ENCODE peak calls at places on chromosomes 12 and 14, in seven cellular contexts. N is NCI-H1436; F is HAP-1; B is GM10248; C is stimulated activated effector memory CD8-positive, alpha-beta T cell treated with anti-CD3 and anti-CD28 coated beads, Interleukin-12 subunit alpha, Interleukin-12 subunit beta, amount 100 ng/mL, for 72 hours; U is DMS 273 treated with DMSO at 0.1 percent for 48 hours; O is left lung. E is an unnamed sample.
A peak's percentile ranks its signal among the peaks of the same experiment; 100 is the strongest.

GRCh38 chr14:75418779-75419768 is 8.7 kb upstream of the JDP2 start:
- DNase-seq in N (peak; percentile 14), F (peak; percentile 24), B (peak; percentile 82), C (peak; percentile 53), U (no peak), O (no peak), E (no peak)

GRCh38 chr14:94907626-94908261 is 137.8 kb upstream of the GSC start:
- DNase-seq in N (no peak), F (no peak), B (no peak), C (no peak), U (no peak), O (no peak), E (no peak)

GRCh38 chr12:98453070-98453469 is 62.3 kb upstream of the TMPO start:
- DNase-seq in N (no peak), F (no peak), B (no peak), C (peak; percentile 47), U (no peak), O (no peak), E (no peak)

GRCh38 chr12:92942905-92943304 is 13.8 kb upstream of the EEA1 start:
- DNase-seq in N (no peak), F (no peak), B (no peak), C (no peak), U (no peak), O (no peak), E (no peak)

GRCh38 chr12:123743002-123743401 is 19.1 kb upstream of the DNAH10 start:
- DNase-seq in N (no peak), F (no peak), B (no peak), C (no peak), U (no peak), O (peak; percentile 45), E (no peak)

GRCh38 chr14:61140872-61141271 is 140.3 kb downstream of the TMEM30B start:
- DNase-seq in N (no peak), F (no peak), B (no peak), C (no peak), U (no peak), O (no peak), E (no peak)

GRCh38 chr14:89236846-89237245 is 180.2 kb downstream of the FOXN3 start:
- DNase-seq in N (no peak), F (no peak), B (no peak), C (no peak), U (peak; percentile 53), O (no peak), E (no peak)

GRCh38 chr14:72155379-72155993 is 223.3 kb downstream of the RGS6 start:
- DNase-seq in N (no peak), F (no peak), B (no peak), C (no peak), U (no peak), O (no peak), E (no peak)

GRCh38 chr14:73295198-73295796 is 58.0 kb downstream of the PAPLN start:
- DNase-seq in N (peak; percentile 32), F (peak; percentile 51), B (peak; percentile 43), C (no peak), U (no peak), O (no peak), E (no peak)

GRCh38 chr12:11769723-11770514 is 120.4 kb downstream of the ETV6 start:
- DNase-seq in N (no peak), F (no peak), B (no peak), C (no peak), U (no peak), O (no peak), E (no peak)

GRCh38 chr12:23816394-23816851 is 133.0 kb downstream of the SOX5 start:
- DNase-seq in N (no peak), F (peak; percentile 55), B (no peak), C (no peak), U (no peak), O (no peak), E (no peak)

GRCh38 chr12:79677667-79678066 is 13.1 kb downstream of the PAWR start:
- DNase-seq in N (no peak), F (no peak), B (no peak), C (no peak), U (no peak), O (no peak), E (no peak)

GRCh38 chr12:106127289-106128126 is 11.2 kb downstream of the NUAK1 start:
- DNase-seq in N (no peak), F (no peak), B (no peak), C (no peak), U (no peak), O (no peak), E (no peak)

GRCh38 chr12:114064497-114064896 is 98.4 kb upstream of the RBM19 start:
- DNase-seq in N (no peak), F (no peak), B (no peak), C (no peak), U (no peak), O (no peak), E (no peak)

GRCh38 chr12:48165089-48166031 is 8.0 kb upstream of the ASB8 start:
- DNase-seq in N (peak; percentile 58), F (peak; percentile 71), B (peak; percentile 59), C (no peak), U (no peak), O (no peak), E (no peak)

GRCh38 chr12:112350593-112351592 is 31.3 kb downstream of the HECTD4 start:
- DNase-seq in N (no peak), F (no peak), B (no peak), C (no peak), U (no peak), O (no peak), E (no peak)

GRCh38 chr14:42869681-42870080 is 1263.0 kb downstream of the LRFN5 start:
- DNase-seq in N (no peak), F (no peak), B (no peak), C (no peak), U (no peak), O (no peak), E (no peak)

GRCh38 chr12:27772328-27773049 is 7.5 kb upstream of the KLHL42 start:
- DNase-seq in N (no peak), F (peak; percentile 78), B (no peak), C (no peak), U (no peak), O (no peak), E (no peak)

GRCh38 chr14:39268393-39268792 is 34.7 kb downstream of the MIA2 start:
- DNase-seq in N (peak; percentile 15), F (peak; percentile 31), B (no peak), C (no peak), U (peak; percentile 18), O (no peak), E (no peak)

GRCh38 chr12:51874013-51874412 is 13.9 kb upstream of the ANKRD33 start:
- DNase-seq in N (no peak), F (peak; percentile 73), B (no peak), C (no peak), U (peak; percentile 42), O (no peak), E (no peak)

GRCh38 chr14:77140937-77141591 is 527 bp downstream of the ZDHHC22 start:
- DNase-seq in N (no peak), F (peak; percentile 53), B (no peak), C (no peak), U (no peak), O (no peak), E (peak; percentile 72)

E was measured in pancreas.